ENCODE peak calls at places on chromosomes 16 and 17, in five cellular contexts. One of them, this sample, is unnamed.

GRCh38 chr16:75742424-75743047 is 16.2 kb upstream of the CPHXL start:
- DNase-seq in HEK293T: no peak
- DNase-seq in CD4-positive, alpha-beta T cell: no peak
- DNase-seq in psoas muscle: no peak
- DNase-seq in Panc1: no peak
- DNase-seq in this sample: no peak

GRCh38 chr17:67293251-67294203 is 48.5 kb upstream of the HELZ start:
- DNase-seq in psoas muscle: peak; percentile 55
- DNase-seq in Panc1: peak; percentile 18
- DNase-seq in HEK293T: peak; percentile 74
- DNase-seq in CD4-positive, alpha-beta T cell: peak; percentile 65
- DNase-seq in this sample: peak; percentile 64

GRCh38 chr17:30212750-30213149 is 22.7 kb downstream of the SLC6A4 start:
- DNase-seq in psoas muscle: no peak
- DNase-seq in HEK293T: no peak
- DNase-seq in CD4-positive, alpha-beta T cell: no peak
- DNase-seq in Panc1: no peak
- DNase-seq in this sample: no peak

GRCh38 chr17:32288600-32288999 is 23.0 kb downstream of the RHBDL3 start:
- DNase-seq in HEK293T: no peak
- DNase-seq in CD4-positive, alpha-beta T cell: no peak
- DNase-seq in Panc1: no peak
- DNase-seq in psoas muscle: no peak
- DNase-seq in this sample: no peak

GRCh38 chr17:28985950-28986713 is 19.7 kb downstream of the SEZ6 start:
- DNase-seq in Panc1: no peak
- DNase-seq in CD4-positive, alpha-beta T cell: no peak
- DNase-seq in HEK293T: no peak
- DNase-seq in psoas muscle: no peak
- DNase-seq in this sample: no peak

GRCh38 chr17:39621523-39622379 is 5.0 kb upstream of the PPP1R1B start:
- DNase-seq in HEK293T: peak; percentile 74
- DNase-seq in Panc1: peak; percentile 73
- DNase-seq in CD4-positive, alpha-beta T cell: peak; percentile 95
- DNase-seq in psoas muscle: peak; percentile 82
- DNase-seq in this sample: peak; percentile 90

GRCh38 chr17:42937712-42938596 is 26.3 kb downstream of the AARSD1 start:
- DNase-seq in CD4-positive, alpha-beta T cell: no peak
- DNase-seq in HEK293T: peak; percentile 73
- DNase-seq in psoas muscle: peak; percentile 17
- DNase-seq in Panc1: no peak
- DNase-seq in this sample: peak; percentile 22

GRCh38 chr16:71288570-71288889 is 672 bp downstream of the CMTR2 start:
- DNase-seq in HEK293T: no peak
- DNase-seq in psoas muscle: no peak
- DNase-seq in Panc1: no peak
- DNase-seq in CD4-positive, alpha-beta T cell: no peak
- DNase-seq in this sample: no peak

GRCh38 chr17:75783803-75784472 is 668 bp upstream of the UNK start:
- DNase-seq in psoas muscle: no peak
- DNase-seq in CD4-positive, alpha-beta T cell: peak; percentile 49
- DNase-seq in Panc1: no peak
- DNase-seq in HEK293T: no peak
- DNase-seq in this sample: no peak

GRCh38 chr17:29699283-29699682 is 76.6 kb upstream of the CORO6 start:
- DNase-seq in Panc1: no peak
- DNase-seq in CD4-positive, alpha-beta T cell: no peak
- DNase-seq in HEK293T: no peak
- DNase-seq in psoas muscle: no peak
- DNase-seq in this sample: no peak

GRCh38 chr16:66696669-66697630 is at the start of gene CMTM4:
- DNase-seq in psoas muscle: peak; percentile 87
- DNase-seq in HEK293T: peak; percentile 94
- DNase-seq in Panc1: no peak
- DNase-seq in CD4-positive, alpha-beta T cell: peak; percentile 79
- DNase-seq in this sample: peak; percentile 85

GRCh38 chr16:84548971-84549844 is 44.7 kb upstream of the MEAK7 start:
- DNase-seq in CD4-positive, alpha-beta T cell: peak; percentile 53
- DNase-seq in psoas muscle: no peak
- DNase-seq in HEK293T: no peak
- DNase-seq in Panc1: no peak
- DNase-seq in this sample: no peak

GRCh38 chr16:8864480-8864879 is 4.3 kb downstream of the CARHSP1 start:
- DNase-seq in psoas muscle: no peak
- DNase-seq in HEK293T: no peak
- DNase-seq in CD4-positive, alpha-beta T cell: no peak
- DNase-seq in Panc1: no peak
- DNase-seq in this sample: no peak

GRCh38 chr16:12087901-12088364 is 111.4 kb downstream of the SNX29 start:
- DNase-seq in HEK293T: no peak
- DNase-seq in psoas muscle: no peak
- DNase-seq in Panc1: no peak
- DNase-seq in CD4-positive, alpha-beta T cell: no peak
- DNase-seq in this sample: no peak